ENCODE peak calls at places on chromosome 13, in six cellular contexts. F, G, O, S, D and T are unnamed samples.

GRCh38 chr13:43665388-43665787 is 121.4 kb downstream of the ENOX1 start:
- DNase-seq in G (no peak), S (no peak), O (no peak), D (no peak), F (no peak), T (no peak)

GRCh38 chr13:110014719-110015118 is 228.3 kb upstream of the IRS2 start:
- DNase-seq in F (no peak), D (no peak), O (no peak), S (no peak), G (no peak), T (no peak)

GRCh38 chr13:59776924-59777690 is 386.6 kb downstream of the DIAPH3 start:
- DNase-seq in S (no peak), D (no peak), G (peak; percentile 90), F (no peak), O (no peak), T (no peak)

GRCh38 chr13:110334256-110334655 is 27.2 kb downstream of the COL4A2 start:
- DNase-seq in D (no peak), F (no peak), O (no peak), S (no peak), G (peak; percentile 76), T (no peak)

GRCh38 chr13:72341904-72342303 is 385.5 kb downstream of the MZT1 start:
- DNase-seq in G (no peak), F (no peak), S (no peak), O (no peak), D (no peak), T (no peak)

GRCh38 chr13:106151056-106151699 is 384.3 kb downstream of the EFNB2 start:
- DNase-seq in G (peak; percentile 84), F (no peak), O (no peak), S (peak; percentile 43), D (no peak), T (peak; percentile 79)

GRCh38 chr13:83162493-83162892 is 719.8 kb downstream of the SLITRK1 start:
- DNase-seq in S (no peak), D (no peak), F (no peak), G (peak; percentile 17), O (no peak), T (no peak)

GRCh38 chr13:67283602-67284001 is 53.5 kb upstream of the PCDH9 start:
- DNase-seq in S (no peak), O (no peak), F (no peak), D (no peak), G (peak; percentile 13), T (no peak)

GRCh38 chr13:50731400-50731799 is 112.1 kb downstream of the DLEU7 start:
- DNase-seq in O (no peak), S (peak; percentile 57), D (no peak), F (no peak), G (peak; percentile 54), T (peak; percentile 59)

GRCh38 chr13:95608640-95609280 is 35.7 kb downstream of the DZIP1 start:
- DNase-seq in F (no peak), G (no peak), O (no peak), D (no peak), S (no peak), T (no peak)

GRCh38 chr13:46160474-46161066 is 21.4 kb downstream of the LCP1 start:
- DNase-seq in F (no peak), O (peak; percentile 43), G (peak; percentile 54), S (peak; percentile 46), D (no peak), T (no peak)

GRCh38 chr13:96053003-96053703 is at the start of gene UGGT2:
- DNase-seq in F (peak; percentile 87), O (peak; percentile 74), D (peak; percentile 85), S (peak; percentile 85), G (peak; percentile 94), T (peak; percentile 76)

GRCh38 chr13:51590966-51591627 is 6.8 kb downstream of the WDFY2 start:
- DNase-seq in F (no peak), S (no peak), G (peak; percentile 90), D (peak; percentile 55), O (no peak), T (peak; percentile 92)

GRCh38 chr13:30133976-30134375 is 173.4 kb downstream of the KATNAL1 start:
- DNase-seq in S (no peak), G (no peak), O (no peak), D (no peak), F (no peak), T (no peak)

GRCh38 chr13:79457948-79458347 is 23.0 kb upstream of the NDFIP2 start:
- DNase-seq in F (no peak), G (peak; percentile 91), D (no peak), O (no peak), S (no peak), T (peak; percentile 62)

GRCh38 chr13:112657850-112658445 is 31.9 kb upstream of the ATP11A start:
- DNase-seq in F (no peak), D (no peak), G (peak; percentile 81), S (no peak), O (no peak), T (peak; percentile 24)

GRCh38 chr13:110506859-110507566 is 54.5 kb downstream of the RAB20 start:
- DNase-seq in G (peak; percentile 10), D (no peak), O (no peak), S (no peak), F (peak; percentile 33), T (no peak)

GRCh38 chr13:74288361-74288911 is 154.2 kb upstream of the KLF12 start:
- DNase-seq in S (no peak), F (no peak), G (no peak), D (no peak), O (no peak), T (no peak)
- H3K4me3 ChIP-seq in S (no peak overlapping the region), F (peak overlapping the region; percentile 44), G (no peak overlapping the region), D (no peak overlapping the region), O (no peak overlapping the region), T (peak overlapping the region; percentile 8)

DNA sequence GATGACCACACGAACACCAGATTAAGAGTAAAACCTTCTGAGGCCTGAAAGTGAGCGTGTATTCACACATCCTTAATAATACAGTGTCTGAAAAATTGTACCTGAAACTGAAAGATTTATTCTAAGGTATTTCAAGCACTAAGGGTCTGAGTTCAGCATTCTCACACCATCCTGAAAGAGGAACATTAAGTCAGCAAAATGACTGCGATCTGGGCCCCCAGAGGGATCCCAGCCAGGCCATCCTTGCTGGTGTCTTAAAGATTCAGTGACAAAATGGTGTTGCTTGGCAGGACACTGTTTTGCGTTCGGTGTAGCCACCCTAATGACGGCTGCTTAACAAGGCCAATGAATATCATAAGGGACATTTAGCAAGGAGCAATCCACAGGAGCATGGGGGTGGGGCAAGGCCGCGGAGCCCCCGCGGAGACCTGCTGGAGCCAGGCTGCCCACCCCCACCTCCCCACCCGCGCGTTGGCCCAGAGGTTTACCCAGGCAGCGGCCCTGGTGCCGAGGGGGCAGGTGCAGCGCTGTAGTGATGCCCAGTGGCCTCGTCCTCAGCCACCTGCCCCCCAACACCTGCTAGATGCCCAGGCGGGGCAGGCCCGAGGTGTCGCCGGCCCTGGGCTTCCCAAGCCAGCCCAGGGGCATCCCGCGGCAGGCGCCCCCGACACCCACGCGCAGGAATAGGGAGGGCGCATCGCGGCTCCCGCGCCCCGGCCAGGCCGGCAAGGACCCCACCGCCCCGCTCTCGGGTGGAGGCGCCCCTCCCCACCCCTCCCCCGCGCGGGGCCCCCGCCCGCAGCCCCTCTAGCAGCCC is 742 bp downstream of the NALCN start:
- DNase-seq in O (no peak), F (no peak), G (no peak), D (no peak), S (no peak), T (no peak)
- H3K4me3 ChIP-seq in O (peak overlapping the region; percentile 56), F (peak overlapping the region; percentile 60), G (peak overlapping the region; percentile 65), D (peak overlapping the region; percentile 15), S (no peak overlapping the region), T (peak overlapping the region; percentile 45)

GRCh38 chr13:113819731-113820715 is 43.9 kb downstream of the GAS6 start:
- DNase-seq in O (no peak), D (no peak), G (no peak), S (no peak), F (no peak), T (no peak)
- H3K4me3 ChIP-seq in O (no peak overlapping the region), D (no peak overlapping the region), G (no peak overlapping the region), S (no peak overlapping the region), F (no peak overlapping the region), T (no peak overlapping the region)

DNA sequence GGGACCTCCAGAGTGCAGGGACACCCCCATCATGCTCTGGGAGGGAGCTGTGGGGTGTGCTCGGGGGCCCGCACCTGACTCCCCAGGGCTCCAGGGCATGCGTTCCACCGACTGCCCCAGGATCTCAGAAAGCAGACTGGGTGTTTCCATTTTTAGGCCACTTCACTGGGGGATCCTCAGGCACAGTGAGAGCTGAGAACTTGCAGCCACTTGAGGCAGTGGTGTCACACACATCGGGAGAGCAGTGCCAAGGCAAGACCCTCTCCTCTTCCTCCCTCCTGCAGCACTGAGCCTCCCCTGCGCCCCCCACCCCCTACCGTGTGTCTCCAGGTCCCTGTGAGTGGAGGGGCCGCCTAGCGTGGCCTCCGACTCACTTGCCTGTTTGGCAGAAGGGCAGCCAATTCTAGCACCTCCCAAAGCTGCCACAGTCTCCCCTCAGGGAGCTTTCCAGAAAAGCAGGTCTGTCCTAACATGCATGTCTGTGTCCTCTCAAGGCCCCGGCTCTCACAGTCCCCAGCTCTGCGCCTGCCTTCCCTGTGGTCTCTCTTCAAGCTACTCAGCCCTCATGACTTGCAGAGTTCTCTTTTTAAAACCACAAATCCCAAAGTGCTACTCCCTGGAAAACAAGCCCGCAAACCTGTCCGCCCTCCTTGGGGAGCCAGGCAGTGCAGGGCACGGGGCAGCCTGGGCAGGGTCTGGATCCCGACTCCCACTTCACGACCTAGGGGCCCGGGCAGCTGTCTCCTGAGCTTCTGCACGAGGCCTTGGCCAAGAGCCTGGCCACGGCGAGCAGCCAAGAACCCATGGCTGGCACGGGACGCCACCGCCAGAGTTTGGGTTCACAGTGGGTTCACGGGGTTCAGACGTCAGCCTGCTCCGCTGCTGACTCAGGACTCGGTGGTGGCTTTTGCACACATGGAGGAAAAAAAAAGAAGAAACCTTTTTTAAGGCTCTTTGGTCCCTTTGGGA is 94.1 kb downstream of the STK24 start:
- DNase-seq in S (no peak), O (no peak), D (peak; percentile 57), F (peak; percentile 61), G (peak; percentile 74), T (no peak)
- H3K4me3 ChIP-seq in S (no peak overlapping the region), O (no peak overlapping the region), D (no peak overlapping the region), F (no peak overlapping the region), G (no peak overlapping the region), T (no peak overlapping the region)

GRCh38 chr13:44757671-44758070 is 181.5 kb upstream of the TSC22D1 start:
- DNase-seq in S (no peak), G (no peak), D (no peak), F (no peak), O (no peak), T (no peak)

GRCh38 chr13:44758595-44759221 is 182.6 kb upstream of the TSC22D1 start:
- DNase-seq in O (no peak), S (no peak), D (no peak), G (peak; percentile 98), F (no peak), T (peak; percentile 65)

GRCh38 chr13:44759723-44760360 is 183.7 kb upstream of the TSC22D1 start:
- DNase-seq in O (no peak), F (no peak), D (no peak), G (peak; percentile 54), S (no peak), T (no peak)

GRCh38 chr13:44760434-44760833 is 184.3 kb upstream of the TSC22D1 start:
- DNase-seq in O (no peak), D (no peak), S (no peak), G (no peak), F (no peak), T (no peak)

DNA sequence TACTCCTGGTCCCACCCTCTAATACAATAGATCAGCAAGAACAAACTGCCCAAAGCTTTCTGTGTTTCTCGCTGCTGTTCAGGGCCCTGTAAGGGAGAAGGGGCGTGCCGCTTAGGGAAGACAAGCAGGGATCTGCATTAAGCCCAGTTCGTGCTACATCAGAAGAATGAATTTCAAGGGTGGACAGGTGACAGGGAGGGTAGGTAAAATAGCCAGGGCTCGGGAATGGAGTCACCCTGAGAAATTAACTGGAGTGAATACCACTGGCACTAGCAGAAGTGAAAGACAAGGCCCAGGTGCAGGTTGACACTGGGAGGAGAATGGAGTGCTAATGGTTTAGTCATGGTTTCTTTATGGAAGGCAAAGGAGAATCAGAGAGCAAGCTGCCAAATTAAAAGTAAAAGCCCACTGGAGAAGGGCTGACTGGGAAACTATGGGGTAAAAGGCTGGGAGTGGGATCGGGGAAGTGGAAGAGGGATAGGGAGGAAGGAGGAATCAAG is 183.1 kb upstream of the TSC22D1 start:
- DNase-seq in F (no peak), D (no peak), O (no peak), G (no peak), S (no peak), T (no peak)
- H3K4me3 ChIP-seq in F (no peak overlapping the region), D (no peak overlapping the region), O (no peak overlapping the region), G (no peak overlapping the region), S (no peak overlapping the region), T (no peak overlapping the region)